ENCODE peak calls at places on chromosomes 5 and 9, in five cellular contexts. O is Jurkat, Clone E6-1; B is ovary; X is mucosa of descending colon; Z is cardiac muscle cell. E is an unnamed sample.

GRCh38 chr5:31607546-31607945 is 31.4 kb upstream of the PDZD2 start:
- DNase-seq in O (no peak), Z (no peak), X (no peak), B (no peak), E (no peak)

GRCh38 chr9:134814598-134815215 is 65.9 kb upstream of the FCN2 start:
- DNase-seq in O (no peak), B (no peak), Z (no peak), X (no peak), E (peak; percentile 34)

GRCh38 chr5:150190987-150191386 is 1.1 kb downstream of the SLC6A7 start:
- DNase-seq in X (no peak), Z (no peak), O (no peak), B (no peak), E (no peak)

GRCh38 chr5:21820527-21820926 is 1032.6 kb downstream of the CDH12 start:
- DNase-seq in Z (no peak), X (no peak), O (no peak), B (no peak), E (no peak)

GRCh38 chr9:110655723-110656641 is 12.6 kb upstream of the MUSK start:
- DNase-seq in X (no peak), O (no peak), Z (no peak), B (no peak), E (peak; percentile 14)

GRCh38 chr5:59104400-59105117 is 521.7 kb downstream of the RAB3C start:
- DNase-seq in B (no peak), O (no peak), X (no peak), Z (no peak), E (no peak)

GRCh38 chr5:76809141-76809540 is 9.7 kb upstream of the F2RL1 start:
- DNase-seq in Z (no peak), B (no peak), O (no peak), X (no peak), E (no peak)

GRCh38 chr9:87372401-87372851 is 125.2 kb upstream of the DAPK1 start:
- DNase-seq in Z (peak; percentile 63), X (no peak), B (no peak), O (no peak), E (no peak)

GRCh38 chr5:29462261-29462660 is 1731.2 kb upstream of the CDH6 start:
- DNase-seq in B (no peak), Z (no peak), O (no peak), X (no peak), E (no peak)

GRCh38 chr5:59725393-59725768 is 168.1 kb downstream of the PDE4D start:
- DNase-seq in O (no peak), B (no peak), X (no peak), Z (no peak), E (no peak)

GRCh38 chr9:89278997-89279739 is 31.8 kb upstream of the CKS2 start:
- DNase-seq in X (no peak), Z (peak; percentile 51), O (peak; percentile 73), B (no peak), E (peak; percentile 74)

GRCh38 chr9:3936520-3937235 is 363.2 kb downstream of the GLIS3 start:
- DNase-seq in Z (peak; percentile 11), O (no peak), B (peak; percentile 41), X (no peak), E (no peak)

GRCh38 chr5:123844873-123845272 is 332.9 kb downstream of the CSNK1G3 start:
- DNase-seq in X (no peak), B (no peak), O (no peak), Z (peak; percentile 3), E (peak; percentile 53)

GRCh38 chr9:129254566-129255287 is 76.7 kb upstream of the IER5L start:
- DNase-seq in X (no peak), B (no peak), O (no peak), Z (no peak), E (no peak)

GRCh38 chr9:129175825-129176633 is 2.0 kb downstream of the IER5L start:
- DNase-seq in O (peak; percentile 60), X (peak; percentile 91), Z (peak; percentile 89), B (peak; percentile 91), E (peak; percentile 74)

GRCh38 chr5:64971538-64971937 is 202.8 kb downstream of the CWC27 start:
- DNase-seq in B (no peak), O (no peak), Z (no peak), X (no peak), E (peak; percentile 40)

GRCh38 chr5:110150199-110150598 is 460.5 kb downstream of the MAN2A1 start:
- DNase-seq in X (no peak), B (no peak), Z (no peak), O (no peak), E (peak; percentile 80)

GRCh38 chr9:3696368-3696767 is 170.6 kb upstream of the RFX3 start:
- DNase-seq in B (no peak), X (no peak), O (no peak), Z (no peak), E (no peak)

GRCh38 chr9:109107402-109108240 is 12.1 kb downstream of the TMEM245 start:
- DNase-seq in Z (no peak), O (no peak), X (no peak), B (no peak), E (peak; percentile 79)

GRCh38 chr5:159638954-159639559 is 277.2 kb upstream of the ADRA1B start:
- DNase-seq in B (no peak), Z (no peak), X (no peak), O (no peak), E (peak; percentile 6)

GRCh38 chr9:98564714-98565113 is 144.0 kb downstream of the GABBR2 start:
- DNase-seq in B (no peak), O (no peak), X (no peak), Z (no peak), E (no peak)

GRCh38 chr9:94864862-94865435 is 138.4 kb downstream of the AOPEP start:
- DNase-seq in Z (no peak), X (no peak), O (no peak), B (no peak), E (no peak)

GRCh38 chr9:69809304-69809863 is 11.2 kb upstream of the CFAP95 start:
- DNase-seq in O (peak; percentile 25), Z (no peak), X (no peak), B (no peak), E (no peak)

GRCh38 chr9:136965771-136966484 is 11.4 kb upstream of the PTGDS start:
- DNase-seq in O (peak; percentile 59), X (no peak), B (no peak), Z (no peak), E (no peak)

GRCh38 chr5:134079748-134080581 is 34.5 kb upstream of the TCF7 start:
- DNase-seq in Z (no peak), O (no peak), B (no peak), X (no peak), E (no peak)

GRCh38 chr9:106775960-106776359 is 87.0 kb upstream of the ZNF462 start:
- DNase-seq in O (no peak), B (no peak), X (no peak), Z (no peak), E (no peak)

GRCh38 chr9:129328357-129329103 is 150.5 kb upstream of the IER5L start:
- DNase-seq in Z (no peak), B (peak; percentile 57), X (no peak), O (no peak), E (no peak)

GRCh38 chr9:134165357-134166315 is 1.3 kb upstream of the RNU6ATAC start:
- DNase-seq in Z (no peak), O (peak; percentile 50), X (peak; percentile 66), B (peak; percentile 67), E (no peak)

GRCh38 chr9:14447103-14447502 is 133.2 kb upstream of the NFIB start:
- DNase-seq in Z (no peak), O (no peak), B (no peak), X (no peak), E (no peak)

GRCh38 chr5:150694638-150695037 is 6.2 kb downstream of the RBM22 start:
- DNase-seq in X (no peak), B (no peak), O (no peak), Z (no peak), E (peak; percentile 26)

GRCh38 chr9:108180511-108180910 is 675.3 kb downstream of the ACTL7B start:
- DNase-seq in X (no peak), B (no peak), O (no peak), Z (no peak), E (no peak)

GRCh38 chr5:176360894-176361436 is 599 bp downstream of the KIAA1191 start:
- DNase-seq in X (peak; percentile 64), B (no peak), Z (no peak), O (no peak), E (peak; percentile 11)

DNA sequence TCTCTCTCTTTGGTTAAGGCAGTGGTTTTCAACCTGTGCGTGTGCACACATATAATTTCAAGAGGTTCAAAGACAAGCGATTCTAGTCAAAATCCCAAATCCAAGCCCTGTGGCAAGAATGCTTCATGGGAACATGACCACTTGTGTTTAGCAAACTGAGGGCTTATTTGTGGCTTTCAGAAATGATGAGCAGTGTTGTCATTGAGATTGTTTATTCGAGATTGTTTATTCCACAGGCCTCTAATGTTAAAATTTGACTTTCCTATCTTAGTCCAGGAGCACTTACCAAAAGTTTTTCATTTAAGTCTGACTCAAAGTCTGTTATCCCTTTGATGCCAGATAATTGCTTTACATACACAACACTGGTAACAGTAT is 111.1 kb upstream of the ELL2 start:
- DNase-seq in B (no peak), X (no peak), Z (no peak), O (no peak), E (no peak)
- H3K4me3 ChIP-seq in B (no peak overlapping the region), X (no peak overlapping the region), Z (no peak overlapping the region), O (no peak overlapping the region), E (no peak overlapping the region)

GRCh38 chr9:85943757-85944430 is 2.9 kb downstream of the NAA35 start:
- DNase-seq in O (no peak), Z (no peak), B (no peak), X (no peak), E (no peak)

GRCh38 chr9:85942913-85943729 is 2.2 kb downstream of the NAA35 start:
- DNase-seq in Z (no peak), B (no peak), O (peak; percentile 14), X (no peak), E (no peak)

GRCh38 chr9:85941617-85941930 is 628 bp downstream of the NAA35 start:
- DNase-seq in B (no peak), Z (no peak), X (no peak), O (no peak), E (no peak)

GRCh38 chr9:85940832-85941616 is at the start of gene NAA35:
- DNase-seq in Z (peak; percentile 99), O (peak; percentile 97), B (peak; percentile 99), X (peak; percentile 99), E (peak; percentile 98)

GRCh38 chr9:85941966-85942912 is 1.3 kb downstream of the NAA35 start:
- DNase-seq in Z (no peak), O (no peak), B (no peak), X (no peak), E (no peak)
- H3K4me3 ChIP-seq in Z (peak overlapping the region; percentile 89), O (peak overlapping the region; percentile 84), B (peak overlapping the region; percentile 96), X (peak overlapping the region; percentile 98), E (peak overlapping the region; percentile 90)

GRCh38 chr9:92142329-92142728 is 27.1 kb upstream of the SPTLC1 start:
- DNase-seq in O (no peak), X (no peak), B (no peak), Z (no peak), E (no peak)

GRCh38 chr9:92151691-92152393 is 36.6 kb upstream of the SPTLC1 start:
- DNase-seq in Z (peak; percentile 36), X (no peak), O (no peak), B (no peak), E (peak; percentile 87)

GRCh38 chr9:92147030-92147853 is 32.0 kb upstream of the SPTLC1 start:
- DNase-seq in B (peak; percentile 79), O (no peak), Z (no peak), X (no peak), E (peak; percentile 98)

GRCh38 chr9:92146610-92147009 is 31.4 kb upstream of the SPTLC1 start:
- DNase-seq in O (no peak), B (peak; percentile 52), X (no peak), Z (no peak), E (no peak)

GRCh38 chr9:92147854-92148184 is 32.6 kb upstream of the SPTLC1 start:
- DNase-seq in O (no peak), B (no peak), Z (no peak), X (no peak), E (peak; percentile 24)
- H3K4me3 ChIP-seq in O (no peak overlapping the region), B (no peak overlapping the region), Z (no peak overlapping the region), X (no peak overlapping the region), E (no peak overlapping the region)

GRCh38 chr5:120053841-120054240 is 410.3 kb upstream of the PRR16 start:
- DNase-seq in Z (no peak), B (no peak), O (no peak), X (no peak), E (peak; percentile 12)
- H3K4me3 ChIP-seq in Z (no peak overlapping the region), B (no peak overlapping the region), O (no peak overlapping the region), X (no peak overlapping the region), E (no peak overlapping the region)